ENCODE peak calls at places on chromosomes 5 and 9, in ten cellular contexts. W is lung; K is right lobe of liver; V is uterus; Q is tibial nerve; U is upper lobe of right lung; N is stomach; Y is heart right ventricle; I is HCT116; M is CD8-positive, alpha-beta T cell. H is an unnamed sample.

GRCh38 chr9:130337784-130338380 is 72.3 kb downstream of the HMCN2 start:
- DNase-seq in W (no peak), K (no peak), V (no peak), Q (no peak), U (no peak), N (no peak), Y (no peak), I (no peak), M (no peak), H (no peak)

GRCh38 chr9:27108981-27109541 is at the start of gene TEK:
- DNase-seq in W (no peak), K (no peak), V (no peak), Q (no peak), U (no peak), N (no peak), Y (peak; percentile 14), I (no peak), M (no peak), H (no peak)

GRCh38 chr9:73149371-73150067 is 2.1 kb upstream of the ANXA1 start:
- DNase-seq in W (no peak), K (no peak), V (no peak), Q (no peak), U (no peak), N (no peak), Y (no peak), I (peak; percentile 69), M (no peak), H (no peak)

GRCh38 chr5:93600409-93601052 is 17.5 kb downstream of the NR2F1 start:
- DNase-seq in W (no peak), K (no peak), V (no peak), Q (no peak), U (no peak), N (no peak), Y (no peak), I (no peak), M (no peak), H (no peak)

GRCh38 chr5:171521219-171521633 is 101.8 kb downstream of the FGF18 start:
- DNase-seq in W (peak; percentile 50), K (no peak), V (peak; percentile 68), Q (no peak), U (no peak), N (no peak), Y (no peak), I (peak; percentile 28), M (no peak), H (no peak)

GRCh38 chr5:180553530-180553929 is 37.8 kb downstream of the SCGB3A1 start:
- DNase-seq in W (no peak), K (no peak), V (no peak), Q (no peak), U (no peak), N (no peak), Y (no peak), I (no peak), M (no peak), H (no peak)

GRCh38 chr5:88551724-88552345 is 283.2 kb upstream of the TMEM161B start:
- DNase-seq in W (no peak), K (no peak), V (no peak), Q (no peak), U (no peak), N (no peak), Y (no peak), I (no peak), M (no peak), H (no peak)

GRCh38 chr5:177552839-177553455 is 1.4 kb downstream of the FAM193B start:
- DNase-seq in W (no peak), K (peak; percentile 75), V (no peak), Q (no peak), U (no peak), N (no peak), Y (no peak), I (no peak), M (no peak), H (no peak)

GRCh38 chr9:121303456-121304451 is 35.8 kb downstream of the GSN start:
- DNase-seq in W (no peak), K (no peak), V (no peak), Q (peak; percentile 17), U (peak; percentile 56), N (no peak), Y (no peak), I (no peak), M (no peak), H (no peak)

GRCh38 chr9:121302341-121302740 is 34.4 kb downstream of the GSN start:
- DNase-seq in W (no peak), K (no peak), V (no peak), Q (peak; percentile 11), U (no peak), N (no peak), Y (no peak), I (no peak), M (no peak), H (no peak)

GRCh38 chr9:121300283-121301119 is 32.5 kb downstream of the GSN start:
- DNase-seq in W (no peak), K (no peak), V (no peak), Q (peak; percentile 11), U (peak; percentile 39), N (no peak), Y (no peak), I (no peak), M (no peak), H (no peak)

GRCh38 chr9:121302786-121303185 is 34.8 kb downstream of the GSN start:
- DNase-seq in W (no peak), K (no peak), V (no peak), Q (peak; percentile 12), U (peak; percentile 45), N (no peak), Y (no peak), I (no peak), M (no peak), H (no peak)

GRCh38 chr9:121301881-121302286 is 33.9 kb downstream of the GSN start:
- DNase-seq in W (no peak), K (no peak), V (no peak), Q (peak; percentile 11), U (peak; percentile 57), N (no peak), Y (no peak), I (no peak), M (no peak), H (no peak)
- H3K4me1 ChIP-seq in W (peaks cover 10% of the 10 kb centered on the region), K (peaks cover 12% of the 10 kb centered on the region), V (peaks cover 49% of the 10 kb centered on the region), Q (peaks cover 71% of the 10 kb centered on the region), U (peaks cover 70% of the 10 kb centered on the region), N (peaks cover 87% of the 10 kb centered on the region), Y (peaks cover 95% of the 10 kb centered on the region), I (peaks cover 34% of the 10 kb centered on the region), M (peaks cover 11% of the 10 kb centered on the region), H (peaks cover 26% of the 10 kb centered on the region)

GRCh38 chr9:137297060-137297664 is 4.9 kb downstream of the NRARP start:
- DNase-seq in W (no peak), K (no peak), V (no peak), Q (no peak), U (peak; percentile 46), N (no peak), Y (no peak), I (no peak), M (no peak), H (peak; percentile 47)

GRCh38 chr9:137294091-137294683 is 7.9 kb downstream of the NRARP start:
- DNase-seq in W (peak; percentile 68), K (no peak), V (no peak), Q (no peak), U (peak; percentile 71), N (peak; percentile 90), Y (peak; percentile 39), I (peak; percentile 74), M (no peak), H (no peak)

GRCh38 chr9:137294684-137295312 is 7.3 kb downstream of the NRARP start:
- DNase-seq in W (no peak), K (no peak), V (no peak), Q (no peak), U (peak; percentile 68), N (no peak), Y (no peak), I (no peak), M (no peak), H (peak; percentile 65)

GRCh38 chr9:137296214-137297059 is 5.6 kb downstream of the NRARP start:
- DNase-seq in W (no peak), K (peak; percentile 80), V (no peak), Q (no peak), U (peak; percentile 69), N (peak; percentile 67), Y (peak; percentile 93), I (no peak), M (no peak), H (peak; percentile 82)

DNA sequence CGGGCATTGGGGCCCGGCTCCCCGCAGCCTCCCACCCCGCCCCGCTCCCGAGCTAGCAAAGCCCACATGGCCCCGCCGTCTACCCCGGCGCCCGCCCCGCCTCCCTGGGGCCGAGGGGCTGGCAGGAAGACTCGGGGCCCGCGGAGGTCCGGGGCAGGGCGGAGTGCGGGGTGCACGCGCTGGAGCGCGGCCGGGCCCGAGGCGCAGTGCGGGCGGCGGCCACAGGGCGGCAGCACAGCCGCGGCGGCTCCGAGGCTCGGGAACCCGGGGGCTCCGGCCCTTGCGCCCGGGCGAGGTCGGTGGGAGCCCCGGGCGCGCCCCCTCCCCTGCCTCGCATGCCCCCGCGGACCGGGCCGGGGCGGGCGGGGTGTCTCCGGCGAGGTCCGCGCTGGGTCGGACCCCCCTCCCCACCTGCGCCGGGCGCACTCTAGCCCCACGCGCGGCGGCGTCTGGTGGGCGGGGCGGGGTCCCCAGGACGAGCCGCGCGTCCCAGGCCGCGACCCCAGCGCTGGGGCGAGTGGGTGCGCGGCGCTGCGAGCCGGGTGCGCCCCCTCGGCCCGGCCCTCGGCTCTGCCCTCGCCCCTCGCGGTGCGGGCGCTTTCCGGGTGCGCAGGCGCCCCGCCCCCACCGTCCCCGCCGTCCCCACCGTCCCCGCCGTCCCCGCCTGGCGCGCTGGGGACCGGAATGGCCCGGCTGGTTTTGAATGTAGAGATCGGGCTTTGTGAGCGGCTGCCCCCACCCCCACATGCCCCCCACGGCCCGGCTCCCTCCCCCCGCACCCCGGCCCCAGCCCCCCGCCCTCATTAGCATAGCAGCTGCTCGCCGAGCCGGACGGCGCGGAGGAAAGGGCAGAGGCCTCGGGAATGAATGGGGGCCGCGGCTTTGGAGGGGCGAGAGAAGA is 6.5 kb downstream of the NRARP start:
- DNase-seq in W (no peak), K (no peak), V (no peak), Q (no peak), U (peak; percentile 70), N (peak; percentile 57), Y (peak; percentile 19), I (no peak), M (peak; percentile 37), H (no peak)
- H3K4me3 ChIP-seq in W (peak overlapping the region; percentile 55), K (peak overlapping the region; percentile 35), V (peak overlapping the region; percentile 11), Q (peak overlapping the region; percentile 11), U (peak overlapping the region; percentile 45), N (peak overlapping the region; percentile 47), Y (peak overlapping the region; percentile 55), I (peak overlapping the region; percentile 42), M (peak overlapping the region; percentile 48), H (peak overlapping the region; percentile 26)

GRCh38 chr9:137096785-137097546 is 10.2 kb downstream of the MAN1B1 start:
- DNase-seq in W (no peak), K (no peak), V (no peak), Q (no peak), U (no peak), N (no peak), Y (no peak), I (no peak), M (no peak), H (no peak)

GRCh38 chr9:137099231-137099630 is 12.4 kb downstream of the MAN1B1 start:
- DNase-seq in W (no peak), K (no peak), V (no peak), Q (no peak), U (no peak), N (no peak), Y (no peak), I (no peak), M (no peak), H (no peak)

GRCh38 chr9:137097761-137098462 is 11.1 kb downstream of the MAN1B1 start:
- DNase-seq in W (no peak), K (no peak), V (no peak), Q (no peak), U (peak; percentile 63), N (no peak), Y (no peak), I (no peak), M (no peak), H (no peak)

DNA sequence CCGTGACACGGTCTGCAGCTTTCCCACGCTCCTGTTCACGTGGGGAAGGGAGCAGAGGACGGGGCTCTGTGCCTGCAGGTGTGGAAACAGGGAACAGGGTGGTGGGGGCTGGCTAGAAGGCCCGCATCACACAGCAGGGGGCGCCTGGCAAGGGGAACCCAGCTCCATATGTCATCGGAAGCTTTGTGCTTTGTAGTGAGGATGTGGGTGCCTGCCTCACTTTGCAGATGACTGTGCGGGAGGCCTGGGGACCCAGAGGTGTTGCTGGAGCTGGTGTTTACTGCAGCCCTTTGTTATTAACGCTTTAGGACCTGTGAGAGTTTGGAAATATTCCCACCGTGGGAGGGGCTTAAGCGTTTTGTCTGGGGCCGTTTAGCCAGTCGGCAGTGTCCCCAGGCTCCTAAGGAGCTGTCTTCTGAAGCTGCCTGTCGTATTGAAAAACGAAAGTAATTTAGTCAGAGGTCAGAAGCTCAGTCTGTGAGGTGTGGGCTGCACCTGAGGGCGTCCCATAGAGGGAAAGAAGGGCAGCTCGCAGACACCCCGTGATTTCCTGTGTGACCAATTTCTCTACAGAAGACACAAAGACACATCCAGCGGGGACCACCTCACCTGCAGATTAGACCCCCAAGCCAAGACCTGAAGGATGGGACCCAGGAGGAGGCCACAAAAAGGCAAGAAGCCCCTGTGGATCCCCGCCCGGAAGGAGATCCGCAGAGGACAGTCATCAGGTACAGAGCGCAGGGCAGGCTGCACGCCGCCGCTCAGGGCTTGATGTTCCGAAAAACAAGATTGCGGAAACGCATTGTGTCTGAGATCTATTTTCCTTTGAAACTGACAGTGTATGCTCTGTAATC is 9.1 kb downstream of the MAN1B1 start:
- DNase-seq in W (no peak), K (no peak), V (no peak), Q (no peak), U (peak; percentile 67), N (peak; percentile 46), Y (no peak), I (no peak), M (peak; percentile 86), H (peak; percentile 75)
- TF ChIP-seq CTCF in W (peak; percentile 4), K (peak; percentile 16), V (no peak), Q (no peak), U (peak; percentile 20), N (no peak), Y (no peak), I (no peak), M (peak; percentile 68), H (no peak)

GRCh38 chr9:23039402-23039801 is 592.8 kb downstream of the DMRTA1 start:
- DNase-seq in W (no peak), K (no peak), V (no peak), Q (no peak), U (no peak), N (no peak), Y (no peak), I (no peak), M (no peak), H (no peak)
- H3K4me1 ChIP-seq in W (no peaks in the 10 kb centered on the region), K (no peaks in the 10 kb centered on the region), V (no peaks in the 10 kb centered on the region), Q (no peaks in the 10 kb centered on the region), U (no peaks in the 10 kb centered on the region), N (no peaks in the 10 kb centered on the region), Y (no peaks in the 10 kb centered on the region), I (no peaks in the 10 kb centered on the region), M (no peaks in the 10 kb centered on the region), H (no peaks in the 10 kb centered on the region)

H was measured in mucosa of descending colon.